ENCODE peak calls at places on chromosomes 7 and 10, in nine cellular contexts. One of them, this sample, is unnamed.

GRCh38 chr7:137874390-137874789 is 27.6 kb upstream of the DGKI start:
- DNase-seq in stimulated activated CD4-positive, alpha-beta T cell treated with anti-CD3 and anti-CD28 coated beads, Interleukin-1b, Interleukin-23, amount 100 ng/mL, for 4 hours: no peak
- DNase-seq in Peyer's patch: no peak
- DNase-seq in endothelial cell: no peak
- DNase-seq in BE2C: no peak
- DNase-seq in activated naive CD8-positive, alpha-beta T cell treated with anti-CD3 and anti-CD28 coated beads, Interleukin-2, amount 50 U/mL, for 24 hours: no peak
- DNase-seq in small intestine: no peak
- DNase-seq in HEK293T: no peak
- DNase-seq in cardiac fibroblast: peak; percentile 99
- DNase-seq in this sample: no peak

GRCh38 chr10:84613336-84614021 is 285.1 kb downstream of the CCSER2 start:
- DNase-seq in stimulated activated CD4-positive, alpha-beta T cell treated with anti-CD3 and anti-CD28 coated beads, Interleukin-1b, Interleukin-23, amount 100 ng/mL, for 4 hours: no peak
- DNase-seq in Peyer's patch: no peak
- DNase-seq in endothelial cell: peak; percentile 63
- DNase-seq in BE2C: peak; percentile 55
- DNase-seq in activated naive CD8-positive, alpha-beta T cell treated with anti-CD3 and anti-CD28 coated beads, Interleukin-2, amount 50 U/mL, for 24 hours: no peak
- DNase-seq in small intestine: peak; percentile 4
- DNase-seq in HEK293T: peak; percentile 67
- DNase-seq in cardiac fibroblast: peak; percentile 34
- DNase-seq in this sample: no peak

GRCh38 chr7:117871778-117872538 is 1.3 kb downstream of the CTTNBP2 start:
- DNase-seq in stimulated activated CD4-positive, alpha-beta T cell treated with anti-CD3 and anti-CD28 coated beads, Interleukin-1b, Interleukin-23, amount 100 ng/mL, for 4 hours: no peak
- DNase-seq in Peyer's patch: no peak
- DNase-seq in endothelial cell: peak; percentile 31
- DNase-seq in BE2C: no peak
- DNase-seq in activated naive CD8-positive, alpha-beta T cell treated with anti-CD3 and anti-CD28 coated beads, Interleukin-2, amount 50 U/mL, for 24 hours: no peak
- DNase-seq in small intestine: no peak
- DNase-seq in HEK293T: peak; percentile 22
- DNase-seq in cardiac fibroblast: no peak
- DNase-seq in this sample: no peak

GRCh38 chr10:104336829-104337526 is 1.3 kb downstream of the ITPRIP start:
- DNase-seq in stimulated activated CD4-positive, alpha-beta T cell treated with anti-CD3 and anti-CD28 coated beads, Interleukin-1b, Interleukin-23, amount 100 ng/mL, for 4 hours: no peak
- DNase-seq in Peyer's patch: no peak
- DNase-seq in endothelial cell: no peak
- DNase-seq in BE2C: no peak
- DNase-seq in activated naive CD8-positive, alpha-beta T cell treated with anti-CD3 and anti-CD28 coated beads, Interleukin-2, amount 50 U/mL, for 24 hours: no peak
- DNase-seq in small intestine: peak; percentile 31
- DNase-seq in HEK293T: no peak
- DNase-seq in cardiac fibroblast: peak; percentile 55
- DNase-seq in this sample: no peak

GRCh38 chr10:47207894-47208469 is 92.0 kb upstream of the GDF10 start:
- DNase-seq in stimulated activated CD4-positive, alpha-beta T cell treated with anti-CD3 and anti-CD28 coated beads, Interleukin-1b, Interleukin-23, amount 100 ng/mL, for 4 hours: no peak
- DNase-seq in Peyer's patch: no peak
- DNase-seq in endothelial cell: no peak
- DNase-seq in BE2C: no peak
- DNase-seq in activated naive CD8-positive, alpha-beta T cell treated with anti-CD3 and anti-CD28 coated beads, Interleukin-2, amount 50 U/mL, for 24 hours: no peak
- DNase-seq in small intestine: no peak
- DNase-seq in HEK293T: no peak
- DNase-seq in cardiac fibroblast: no peak
- DNase-seq in this sample: no peak

GRCh38 chr10:6748981-6749630 is 169.0 kb upstream of the PRKCQ start:
- DNase-seq in stimulated activated CD4-positive, alpha-beta T cell treated with anti-CD3 and anti-CD28 coated beads, Interleukin-1b, Interleukin-23, amount 100 ng/mL, for 4 hours: no peak
- DNase-seq in Peyer's patch: no peak
- DNase-seq in endothelial cell: no peak
- DNase-seq in BE2C: no peak
- DNase-seq in activated naive CD8-positive, alpha-beta T cell treated with anti-CD3 and anti-CD28 coated beads, Interleukin-2, amount 50 U/mL, for 24 hours: no peak
- DNase-seq in small intestine: no peak
- DNase-seq in HEK293T: no peak
- DNase-seq in cardiac fibroblast: peak; percentile 35
- DNase-seq in this sample: no peak

GRCh38 chr7:134767567-134768168 is 11.8 kb upstream of the CALD1 start:
- DNase-seq in stimulated activated CD4-positive, alpha-beta T cell treated with anti-CD3 and anti-CD28 coated beads, Interleukin-1b, Interleukin-23, amount 100 ng/mL, for 4 hours: no peak
- DNase-seq in Peyer's patch: peak; percentile 54
- DNase-seq in endothelial cell: no peak
- DNase-seq in BE2C: no peak
- DNase-seq in activated naive CD8-positive, alpha-beta T cell treated with anti-CD3 and anti-CD28 coated beads, Interleukin-2, amount 50 U/mL, for 24 hours: no peak
- DNase-seq in small intestine: no peak
- DNase-seq in HEK293T: no peak
- DNase-seq in cardiac fibroblast: no peak
- DNase-seq in this sample: no peak

GRCh38 chr7:153193144-153193595 is 433.6 kb downstream of the ACTR3B start:
- DNase-seq in stimulated activated CD4-positive, alpha-beta T cell treated with anti-CD3 and anti-CD28 coated beads, Interleukin-1b, Interleukin-23, amount 100 ng/mL, for 4 hours: no peak
- DNase-seq in Peyer's patch: no peak
- DNase-seq in endothelial cell: peak; percentile 71
- DNase-seq in BE2C: peak; percentile 70
- DNase-seq in activated naive CD8-positive, alpha-beta T cell treated with anti-CD3 and anti-CD28 coated beads, Interleukin-2, amount 50 U/mL, for 24 hours: peak; percentile 19
- DNase-seq in small intestine: no peak
- DNase-seq in HEK293T: peak; percentile 83
- DNase-seq in cardiac fibroblast: peak; percentile 0
- DNase-seq in this sample: peak; percentile 25

GRCh38 chr10:24825551-24825950 is 101.9 kb upstream of the ARHGAP21 start:
- DNase-seq in stimulated activated CD4-positive, alpha-beta T cell treated with anti-CD3 and anti-CD28 coated beads, Interleukin-1b, Interleukin-23, amount 100 ng/mL, for 4 hours: no peak
- DNase-seq in Peyer's patch: no peak
- DNase-seq in endothelial cell: no peak
- DNase-seq in BE2C: no peak
- DNase-seq in activated naive CD8-positive, alpha-beta T cell treated with anti-CD3 and anti-CD28 coated beads, Interleukin-2, amount 50 U/mL, for 24 hours: no peak
- DNase-seq in small intestine: peak; percentile 9
- DNase-seq in HEK293T: no peak
- DNase-seq in cardiac fibroblast: peak; percentile 50
- DNase-seq in this sample: no peak

GRCh38 chr7:139471740-139472353 is 11.6 kb downstream of the KLRG2 start:
- DNase-seq in stimulated activated CD4-positive, alpha-beta T cell treated with anti-CD3 and anti-CD28 coated beads, Interleukin-1b, Interleukin-23, amount 100 ng/mL, for 4 hours: no peak
- DNase-seq in Peyer's patch: no peak
- DNase-seq in endothelial cell: no peak
- DNase-seq in BE2C: no peak
- DNase-seq in activated naive CD8-positive, alpha-beta T cell treated with anti-CD3 and anti-CD28 coated beads, Interleukin-2, amount 50 U/mL, for 24 hours: no peak
- DNase-seq in small intestine: no peak
- DNase-seq in HEK293T: no peak
- DNase-seq in cardiac fibroblast: peak; percentile 56
- DNase-seq in this sample: no peak

GRCh38 chr7:50591480-50592438 is 26.6 kb upstream of the DDC start:
- DNase-seq in stimulated activated CD4-positive, alpha-beta T cell treated with anti-CD3 and anti-CD28 coated beads, Interleukin-1b, Interleukin-23, amount 100 ng/mL, for 4 hours: no peak
- DNase-seq in Peyer's patch: no peak
- DNase-seq in endothelial cell: no peak
- DNase-seq in BE2C: no peak
- DNase-seq in activated naive CD8-positive, alpha-beta T cell treated with anti-CD3 and anti-CD28 coated beads, Interleukin-2, amount 50 U/mL, for 24 hours: no peak
- DNase-seq in small intestine: no peak
- DNase-seq in HEK293T: no peak
- DNase-seq in cardiac fibroblast: no peak
- DNase-seq in this sample: peak; percentile 77

GRCh38 chr10:5619366-5620211 is 46.8 kb downstream of the ASB13 start:
- DNase-seq in stimulated activated CD4-positive, alpha-beta T cell treated with anti-CD3 and anti-CD28 coated beads, Interleukin-1b, Interleukin-23, amount 100 ng/mL, for 4 hours: no peak
- DNase-seq in Peyer's patch: no peak
- DNase-seq in endothelial cell: no peak
- DNase-seq in BE2C: no peak
- DNase-seq in activated naive CD8-positive, alpha-beta T cell treated with anti-CD3 and anti-CD28 coated beads, Interleukin-2, amount 50 U/mL, for 24 hours: no peak
- DNase-seq in small intestine: no peak
- DNase-seq in HEK293T: no peak
- DNase-seq in cardiac fibroblast: no peak
- DNase-seq in this sample: no peak

GRCh38 chr7:132560825-132561529 is 15.3 kb downstream of the PLXNA4 start:
- DNase-seq in stimulated activated CD4-positive, alpha-beta T cell treated with anti-CD3 and anti-CD28 coated beads, Interleukin-1b, Interleukin-23, amount 100 ng/mL, for 4 hours: no peak
- DNase-seq in Peyer's patch: no peak
- DNase-seq in endothelial cell: no peak
- DNase-seq in BE2C: no peak
- DNase-seq in activated naive CD8-positive, alpha-beta T cell treated with anti-CD3 and anti-CD28 coated beads, Interleukin-2, amount 50 U/mL, for 24 hours: no peak
- DNase-seq in small intestine: no peak
- DNase-seq in HEK293T: no peak
- DNase-seq in cardiac fibroblast: no peak
- DNase-seq in this sample: no peak

GRCh38 chr10:35795131-35795819 is 153.2 kb upstream of the FZD8 start:
- DNase-seq in stimulated activated CD4-positive, alpha-beta T cell treated with anti-CD3 and anti-CD28 coated beads, Interleukin-1b, Interleukin-23, amount 100 ng/mL, for 4 hours: no peak
- DNase-seq in Peyer's patch: no peak
- DNase-seq in endothelial cell: no peak
- DNase-seq in BE2C: no peak
- DNase-seq in activated naive CD8-positive, alpha-beta T cell treated with anti-CD3 and anti-CD28 coated beads, Interleukin-2, amount 50 U/mL, for 24 hours: no peak
- DNase-seq in small intestine: no peak
- DNase-seq in HEK293T: no peak
- DNase-seq in cardiac fibroblast: peak; percentile 62
- DNase-seq in this sample: no peak

GRCh38 chr7:35570926-35571325 is 124.0 kb downstream of the HERPUD2 start:
- DNase-seq in stimulated activated CD4-positive, alpha-beta T cell treated with anti-CD3 and anti-CD28 coated beads, Interleukin-1b, Interleukin-23, amount 100 ng/mL, for 4 hours: no peak
- DNase-seq in Peyer's patch: no peak
- DNase-seq in endothelial cell: no peak
- DNase-seq in BE2C: no peak
- DNase-seq in activated naive CD8-positive, alpha-beta T cell treated with anti-CD3 and anti-CD28 coated beads, Interleukin-2, amount 50 U/mL, for 24 hours: no peak
- DNase-seq in small intestine: no peak
- DNase-seq in HEK293T: no peak
- DNase-seq in cardiac fibroblast: no peak
- DNase-seq in this sample: no peak

GRCh38 chr10:79238606-79239005 is 108.7 kb upstream of the PPIF start:
- DNase-seq in stimulated activated CD4-positive, alpha-beta T cell treated with anti-CD3 and anti-CD28 coated beads, Interleukin-1b, Interleukin-23, amount 100 ng/mL, for 4 hours: no peak
- DNase-seq in Peyer's patch: no peak
- DNase-seq in endothelial cell: no peak
- DNase-seq in BE2C: no peak
- DNase-seq in activated naive CD8-positive, alpha-beta T cell treated with anti-CD3 and anti-CD28 coated beads, Interleukin-2, amount 50 U/mL, for 24 hours: no peak
- DNase-seq in small intestine: no peak
- DNase-seq in HEK293T: no peak
- DNase-seq in cardiac fibroblast: no peak
- DNase-seq in this sample: no peak

GRCh38 chr7:33534830-33535229 is 370.5 kb upstream of the BMPER start:
- DNase-seq in stimulated activated CD4-positive, alpha-beta T cell treated with anti-CD3 and anti-CD28 coated beads, Interleukin-1b, Interleukin-23, amount 100 ng/mL, for 4 hours: no peak
- DNase-seq in Peyer's patch: no peak
- DNase-seq in endothelial cell: peak; percentile 12
- DNase-seq in BE2C: no peak
- DNase-seq in activated naive CD8-positive, alpha-beta T cell treated with anti-CD3 and anti-CD28 coated beads, Interleukin-2, amount 50 U/mL, for 24 hours: no peak
- DNase-seq in small intestine: no peak
- DNase-seq in HEK293T: no peak
- DNase-seq in cardiac fibroblast: no peak
- DNase-seq in this sample: no peak

This sample was measured in D721Med.